ENCODE peak calls at places on chromosomes 12 and 14, in nine cellular contexts. One of them, this sample, is unnamed.

GRCh38 chr14:73718742-73719251 is 4.6 kb upstream of the PNMA1 start:
- DNase-seq in A549: no peak
- DNase-seq in NB4: no peak
- DNase-seq in body of pancreas: no peak
- DNase-seq in Peyer's patch: no peak
- DNase-seq in HCT116: no peak
- DNase-seq in tibial nerve: no peak
- DNase-seq in IMR-90: no peak
- DNase-seq in stomach: no peak
- DNase-seq in this sample: peak; percentile 85

GRCh38 chr12:130576286-130576933 is 139.7 kb downstream of the RIMBP2 start:
- DNase-seq in A549: no peak
- DNase-seq in NB4: no peak
- DNase-seq in body of pancreas: no peak
- DNase-seq in Peyer's patch: no peak
- DNase-seq in HCT116: no peak
- DNase-seq in tibial nerve: no peak
- DNase-seq in IMR-90: no peak
- DNase-seq in stomach: no peak
- DNase-seq in this sample: no peak

GRCh38 chr12:62715086-62715786 is 219.7 kb downstream of the PPM1H start:
- DNase-seq in A549: no peak
- DNase-seq in NB4: no peak
- DNase-seq in body of pancreas: no peak
- DNase-seq in Peyer's patch: no peak
- DNase-seq in HCT116: no peak
- DNase-seq in tibial nerve: peak; percentile 27
- DNase-seq in IMR-90: no peak
- DNase-seq in stomach: no peak
- DNase-seq in this sample: peak; percentile 37

GRCh38 chr14:50932592-50933500 is 11.4 kb downstream of the PYGL start:
- DNase-seq in A549: no peak
- DNase-seq in NB4: no peak
- DNase-seq in body of pancreas: no peak
- DNase-seq in Peyer's patch: no peak
- DNase-seq in HCT116: no peak
- DNase-seq in tibial nerve: no peak
- DNase-seq in IMR-90: peak; percentile 8
- DNase-seq in stomach: no peak
- DNase-seq in this sample: no peak

GRCh38 chr14:38285962-38286361 is 30.1 kb upstream of the CLEC14A start:
- DNase-seq in A549: no peak
- DNase-seq in NB4: no peak
- DNase-seq in body of pancreas: no peak
- DNase-seq in Peyer's patch: no peak
- DNase-seq in HCT116: no peak
- DNase-seq in tibial nerve: no peak
- DNase-seq in IMR-90: no peak
- DNase-seq in stomach: no peak
- DNase-seq in this sample: no peak

GRCh38 chr14:73786632-73786941 is 65.0 kb upstream of the PTGR2 start:
- DNase-seq in A549: no peak
- DNase-seq in NB4: peak; percentile 76
- DNase-seq in body of pancreas: peak; percentile 51
- DNase-seq in Peyer's patch: peak; percentile 44
- DNase-seq in HCT116: no peak
- DNase-seq in tibial nerve: no peak
- DNase-seq in IMR-90: peak; percentile 40
- DNase-seq in stomach: peak; percentile 46
- DNase-seq in this sample: no peak

GRCh38 chr12:14629832-14630688 is 62.4 kb upstream of the PLBD1 start:
- DNase-seq in A549: peak; percentile 63
- DNase-seq in NB4: peak; percentile 66
- DNase-seq in body of pancreas: peak; percentile 78
- DNase-seq in Peyer's patch: peak; percentile 64
- DNase-seq in HCT116: peak; percentile 67
- DNase-seq in tibial nerve: peak; percentile 61
- DNase-seq in IMR-90: peak; percentile 62
- DNase-seq in stomach: peak; percentile 75
- DNase-seq in this sample: peak; percentile 86

GRCh38 chr12:117093918-117094630 is 5.1 kb downstream of the TESC start:
- DNase-seq in A549: no peak
- DNase-seq in NB4: no peak
- DNase-seq in body of pancreas: no peak
- DNase-seq in Peyer's patch: no peak
- DNase-seq in HCT116: no peak
- DNase-seq in tibial nerve: no peak
- DNase-seq in IMR-90: no peak
- DNase-seq in stomach: no peak
- DNase-seq in this sample: no peak

GRCh38 chr12:105278043-105278697 is 42.2 kb upstream of the APPL2 start:
- DNase-seq in A549: peak; percentile 30
- DNase-seq in NB4: peak; percentile 22
- DNase-seq in body of pancreas: peak; percentile 24
- DNase-seq in Peyer's patch: no peak
- DNase-seq in HCT116: no peak
- DNase-seq in tibial nerve: no peak
- DNase-seq in IMR-90: peak; percentile 25
- DNase-seq in stomach: peak; percentile 31
- DNase-seq in this sample: peak; percentile 85

GRCh38 chr14:59041308-59041707 is 147.2 kb upstream of the DAAM1 start:
- DNase-seq in A549: no peak
- DNase-seq in NB4: no peak
- DNase-seq in body of pancreas: no peak
- DNase-seq in Peyer's patch: no peak
- DNase-seq in HCT116: no peak
- DNase-seq in tibial nerve: no peak
- DNase-seq in IMR-90: no peak
- DNase-seq in stomach: no peak
- DNase-seq in this sample: no peak

GRCh38 chr12:49887536-49888401 is 15.9 kb downstream of the FAIM2 start:
- DNase-seq in A549: no peak
- DNase-seq in NB4: no peak
- DNase-seq in body of pancreas: no peak
- DNase-seq in Peyer's patch: no peak
- DNase-seq in HCT116: no peak
- DNase-seq in tibial nerve: no peak
- DNase-seq in IMR-90: no peak
- DNase-seq in stomach: peak; percentile 38
- DNase-seq in this sample: no peak

GRCh38 chr12:115351513-115352077 is 667.6 kb upstream of the TBX3 start:
- DNase-seq in A549: no peak
- DNase-seq in NB4: no peak
- DNase-seq in body of pancreas: no peak
- DNase-seq in Peyer's patch: no peak
- DNase-seq in HCT116: no peak
- DNase-seq in tibial nerve: no peak
- DNase-seq in IMR-90: peak; percentile 41
- DNase-seq in stomach: no peak
- DNase-seq in this sample: no peak

GRCh38 chr12:114692558-114693531 is 8.9 kb upstream of the TBX3 start:
- DNase-seq in A549: no peak
- DNase-seq in NB4: no peak
- DNase-seq in body of pancreas: no peak
- DNase-seq in Peyer's patch: no peak
- DNase-seq in HCT116: no peak
- DNase-seq in tibial nerve: no peak
- DNase-seq in IMR-90: no peak
- DNase-seq in stomach: no peak
- DNase-seq in this sample: no peak

GRCh38 chr12:110312581-110313360 is 31.7 kb downstream of the ATP2A2 start:
- DNase-seq in A549: peak; percentile 43
- DNase-seq in NB4: peak; percentile 65
- DNase-seq in body of pancreas: no peak
- DNase-seq in Peyer's patch: no peak
- DNase-seq in HCT116: no peak
- DNase-seq in tibial nerve: no peak
- DNase-seq in IMR-90: peak; percentile 72
- DNase-seq in stomach: no peak
- DNase-seq in this sample: no peak

GRCh38 chr14:73500360-73500759 is 9.6 kb downstream of the RIOX1 start:
- DNase-seq in A549: no peak
- DNase-seq in NB4: no peak
- DNase-seq in body of pancreas: peak; percentile 27
- DNase-seq in Peyer's patch: no peak
- DNase-seq in HCT116: peak; percentile 6
- DNase-seq in tibial nerve: no peak
- DNase-seq in IMR-90: no peak
- DNase-seq in stomach: no peak
- DNase-seq in this sample: no peak

GRCh38 chr12:95582230-95583058 is 31.2 kb upstream of the USP44 start:
- DNase-seq in A549: peak; percentile 41
- DNase-seq in NB4: peak; percentile 27
- DNase-seq in body of pancreas: no peak
- DNase-seq in Peyer's patch: no peak
- DNase-seq in HCT116: peak; percentile 51
- DNase-seq in tibial nerve: no peak
- DNase-seq in IMR-90: peak; percentile 77
- DNase-seq in stomach: no peak
- DNase-seq in this sample: no peak

GRCh38 chr14:101889898-101890297 is 74.5 kb upstream of the DYNC1H1 start:
- DNase-seq in A549: no peak
- DNase-seq in NB4: peak; percentile 32
- DNase-seq in body of pancreas: no peak
- DNase-seq in Peyer's patch: peak; percentile 10
- DNase-seq in HCT116: no peak
- DNase-seq in tibial nerve: no peak
- DNase-seq in IMR-90: no peak
- DNase-seq in stomach: no peak
- DNase-seq in this sample: no peak

GRCh38 chr12:47812797-47813490 is 6.8 kb downstream of the HDAC7 start:
- DNase-seq in A549: peak; percentile 85
- DNase-seq in NB4: peak; percentile 99
- DNase-seq in body of pancreas: peak; percentile 85
- DNase-seq in Peyer's patch: peak; percentile 91
- DNase-seq in HCT116: no peak
- DNase-seq in tibial nerve: peak; percentile 79
- DNase-seq in IMR-90: peak; percentile 83
- DNase-seq in stomach: peak; percentile 85
- DNase-seq in this sample: peak; percentile 88

GRCh38 chr14:37021406-37021805 is 151.0 kb downstream of the SLC25A21 start:
- DNase-seq in A549: no peak
- DNase-seq in NB4: peak; percentile 21
- DNase-seq in body of pancreas: no peak
- DNase-seq in Peyer's patch: no peak
- DNase-seq in HCT116: no peak
- DNase-seq in tibial nerve: no peak
- DNase-seq in IMR-90: no peak
- DNase-seq in stomach: no peak
- DNase-seq in this sample: no peak

DNA sequence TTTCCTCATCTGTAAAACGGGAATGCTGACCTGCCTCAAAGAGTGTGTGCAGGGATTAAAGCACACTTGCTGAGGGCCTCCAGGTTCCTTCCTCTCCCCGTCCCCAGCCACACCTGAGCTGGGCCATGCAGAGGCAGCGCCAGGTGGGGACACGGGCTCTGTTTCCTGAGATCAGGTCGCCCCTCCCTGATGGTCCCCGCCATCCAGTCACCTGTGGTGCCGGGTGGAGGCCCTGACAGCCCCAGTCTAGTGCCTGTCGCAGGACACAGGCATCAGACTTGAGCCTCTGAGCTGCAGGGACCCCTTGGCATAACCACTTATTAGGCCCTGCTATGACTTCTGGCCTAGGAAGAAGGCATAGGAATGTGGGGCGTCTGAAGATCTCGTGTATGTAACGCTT is 12.5 kb downstream of the CHGA start:
- DNase-seq in A549: no peak
- DNase-seq in NB4: no peak
- DNase-seq in body of pancreas: no peak
- DNase-seq in Peyer's patch: no peak
- DNase-seq in HCT116: no peak
- DNase-seq in tibial nerve: no peak
- DNase-seq in IMR-90: no peak
- DNase-seq in stomach: no peak
- DNase-seq in this sample: no peak
- TF ChIP-seq CTCF in A549: no peak
- TF ChIP-seq CTCF in NB4: no peak
- TF ChIP-seq CTCF in body of pancreas: no peak
- TF ChIP-seq CTCF in Peyer's patch: no peak
- TF ChIP-seq CTCF in HCT116: no peak
- TF ChIP-seq CTCF in tibial nerve: no peak
- TF ChIP-seq CTCF in IMR-90: no peak
- TF ChIP-seq CTCF in stomach: no peak
- TF ChIP-seq CTCF in this sample: no peak

GRCh38 chr12:53287741-53288216 is 7.6 kb upstream of the PFDN5 start:
- DNase-seq in A549: peak; percentile 82
- DNase-seq in NB4: peak; percentile 72
- DNase-seq in body of pancreas: peak; percentile 72
- DNase-seq in Peyer's patch: peak; percentile 80
- DNase-seq in HCT116: no peak
- DNase-seq in tibial nerve: peak; percentile 56
- DNase-seq in IMR-90: peak; percentile 61
- DNase-seq in stomach: peak; percentile 74
- DNase-seq in this sample: peak; percentile 78
- TF ChIP-seq POLR2A in A549: no peak
- TF ChIP-seq POLR2A in NB4: no peak
- TF ChIP-seq POLR2A in body of pancreas: no peak
- TF ChIP-seq POLR2A in Peyer's patch: no peak
- TF ChIP-seq POLR2A in HCT116: no peak
- TF ChIP-seq POLR2A in tibial nerve: no peak
- TF ChIP-seq POLR2A in IMR-90: no peak
- TF ChIP-seq POLR2A in stomach: no peak
- TF ChIP-seq POLR2A in this sample: no peak

GRCh38 chr14:63203618-63204406 is 431 bp upstream of the RHOJ start:
- DNase-seq in A549: no peak
- DNase-seq in NB4: peak; percentile 4
- DNase-seq in body of pancreas: peak; percentile 67
- DNase-seq in Peyer's patch: peak; percentile 23
- DNase-seq in HCT116: no peak
- DNase-seq in tibial nerve: peak; percentile 67
- DNase-seq in IMR-90: peak; percentile 99
- DNase-seq in stomach: peak; percentile 47
- DNase-seq in this sample: peak; percentile 90
- TF ChIP-seq CTCF in A549: no peak
- TF ChIP-seq CTCF in NB4: no peak
- TF ChIP-seq CTCF in body of pancreas: no peak
- TF ChIP-seq CTCF in Peyer's patch: no peak
- TF ChIP-seq CTCF in HCT116: no peak
- TF ChIP-seq CTCF in tibial nerve: peak; percentile 27
- TF ChIP-seq CTCF in IMR-90: peak; percentile 38
- TF ChIP-seq CTCF in stomach: no peak
- TF ChIP-seq CTCF in this sample: no peak

DNA sequence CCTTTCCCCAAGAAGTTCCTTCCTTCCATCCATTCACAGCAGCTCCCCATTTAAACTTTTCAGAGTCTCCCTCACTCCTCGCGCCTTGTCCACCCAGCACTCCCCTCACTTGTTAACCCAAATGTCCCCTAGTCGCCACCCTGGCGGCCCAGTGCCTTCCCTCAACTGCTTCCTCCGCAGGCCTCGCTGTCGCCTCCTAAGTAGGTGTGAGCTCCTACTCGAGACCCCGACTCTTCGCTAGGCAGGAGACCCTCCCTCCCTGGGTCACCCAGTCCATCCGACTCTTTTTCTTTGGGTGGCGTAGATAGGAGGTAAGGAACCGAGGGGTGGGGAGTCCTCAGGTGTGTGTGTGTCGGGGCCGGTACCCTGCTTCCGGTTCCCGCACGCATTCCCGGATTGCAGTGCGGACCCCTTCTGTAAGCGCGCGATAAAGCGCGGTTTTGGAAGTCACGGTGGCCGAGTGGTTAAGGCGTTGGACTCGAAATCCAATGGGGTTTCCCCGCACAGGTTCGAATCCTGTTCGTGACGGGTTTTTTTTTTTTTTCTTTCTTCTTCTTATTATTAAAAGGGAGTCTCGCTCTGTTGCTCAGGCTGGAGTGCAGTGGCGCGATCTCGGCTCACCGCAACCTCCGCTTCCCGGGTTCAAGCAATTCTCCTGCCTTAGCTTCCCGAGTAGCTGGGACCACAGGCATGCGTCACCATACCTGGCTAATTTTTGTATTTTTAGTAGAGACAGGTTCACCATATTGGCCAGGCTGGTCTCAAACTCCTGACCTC is 823 bp upstream of the SMARCC2 start:
- DNase-seq in A549: peak; percentile 71
- DNase-seq in NB4: peak; percentile 90
- DNase-seq in body of pancreas: peak; percentile 88
- DNase-seq in Peyer's patch: peak; percentile 78
- DNase-seq in HCT116: peak; percentile 90
- DNase-seq in tibial nerve: peak; percentile 69
- DNase-seq in IMR-90: peak; percentile 85
- DNase-seq in stomach: peak; percentile 86
- DNase-seq in this sample: peak; percentile 89
- TF ChIP-seq POLR2A in A549: peak; percentile 30
- TF ChIP-seq POLR2A in NB4: no peak
- TF ChIP-seq POLR2A in body of pancreas: peak; percentile 56
- TF ChIP-seq POLR2A in Peyer's patch: peak; percentile 16
- TF ChIP-seq POLR2A in HCT116: peak; percentile 45
- TF ChIP-seq POLR2A in tibial nerve: no peak
- TF ChIP-seq POLR2A in IMR-90: no peak
- TF ChIP-seq POLR2A in stomach: no peak
- TF ChIP-seq POLR2A in this sample: no peak

This sample was measured in testis.